ENCODE peak calls at places on chromosomes 3 and 15, in nine cellular contexts. One of them, this sample, is unnamed.
A peak's percentile ranks its signal among the peaks of the same experiment; 100 is the strongest.

GRCh38 chr3:60798456-60798855 is 452.8 kb downstream of the FHIT start:
- DNase-seq in tibial artery: no peak
- DNase-seq in activated CD4-positive, alpha-beta T cell treated with anti-CD3 and anti-CD28 coated beads, Interleukin-2, amount 50 U/mL, for 4 hours: no peak
- DNase-seq in GM13976: no peak
- DNase-seq in HTR-8/SVneo: no peak
- DNase-seq in stomach: no peak
- DNase-seq in activated CD8-positive, alpha-beta T cell treated with anti-CD3 and anti-CD28 coated beads for 36 hours: no peak
- DNase-seq in iPS-NIHi11: no peak
- DNase-seq in H1: no peak
- DNase-seq in this sample: no peak

GRCh38 chr3:188673509-188674239 is 498.1 kb upstream of the TPRG1 start:
- DNase-seq in H1: no peak
- DNase-seq in stomach: no peak
- DNase-seq in HTR-8/SVneo: peak; percentile 53
- DNase-seq in tibial artery: no peak
- DNase-seq in iPS-NIHi11: peak; percentile 28
- DNase-seq in GM13976: no peak
- DNase-seq in activated CD8-positive, alpha-beta T cell treated with anti-CD3 and anti-CD28 coated beads for 36 hours: no peak
- DNase-seq in activated CD4-positive, alpha-beta T cell treated with anti-CD3 and anti-CD28 coated beads, Interleukin-2, amount 50 U/mL, for 4 hours: no peak
- DNase-seq in this sample: no peak

GRCh38 chr3:37197810-37198371 is 23.5 kb upstream of the LRRFIP2 start:
- DNase-seq in stomach: no peak
- DNase-seq in HTR-8/SVneo: no peak
- DNase-seq in GM13976: no peak
- DNase-seq in iPS-NIHi11: no peak
- DNase-seq in activated CD4-positive, alpha-beta T cell treated with anti-CD3 and anti-CD28 coated beads, Interleukin-2, amount 50 U/mL, for 4 hours: no peak
- DNase-seq in H1: no peak
- DNase-seq in tibial artery: no peak
- DNase-seq in activated CD8-positive, alpha-beta T cell treated with anti-CD3 and anti-CD28 coated beads for 36 hours: no peak
- DNase-seq in this sample: no peak

GRCh38 chr3:172560026-172560425 is 36.8 kb upstream of the TNFSF10 start:
- DNase-seq in HTR-8/SVneo: no peak
- DNase-seq in stomach: no peak
- DNase-seq in H1: no peak
- DNase-seq in tibial artery: no peak
- DNase-seq in iPS-NIHi11: no peak
- DNase-seq in activated CD8-positive, alpha-beta T cell treated with anti-CD3 and anti-CD28 coated beads for 36 hours: no peak
- DNase-seq in GM13976: no peak
- DNase-seq in activated CD4-positive, alpha-beta T cell treated with anti-CD3 and anti-CD28 coated beads, Interleukin-2, amount 50 U/mL, for 4 hours: no peak
- DNase-seq in this sample: no peak

GRCh38 chr3:45549961-45550360 is 44.6 kb upstream of the LIMD1 start:
- DNase-seq in stomach: peak; percentile 14
- DNase-seq in activated CD4-positive, alpha-beta T cell treated with anti-CD3 and anti-CD28 coated beads, Interleukin-2, amount 50 U/mL, for 4 hours: no peak
- DNase-seq in GM13976: no peak
- DNase-seq in tibial artery: no peak
- DNase-seq in iPS-NIHi11: no peak
- DNase-seq in activated CD8-positive, alpha-beta T cell treated with anti-CD3 and anti-CD28 coated beads for 36 hours: no peak
- DNase-seq in HTR-8/SVneo: no peak
- DNase-seq in H1: no peak
- DNase-seq in this sample: no peak

GRCh38 chr15:90497374-90497773 is 32.3 kb upstream of the CRTC3 start:
- DNase-seq in activated CD4-positive, alpha-beta T cell treated with anti-CD3 and anti-CD28 coated beads, Interleukin-2, amount 50 U/mL, for 4 hours: no peak
- DNase-seq in stomach: no peak
- DNase-seq in activated CD8-positive, alpha-beta T cell treated with anti-CD3 and anti-CD28 coated beads for 36 hours: no peak
- DNase-seq in GM13976: no peak
- DNase-seq in iPS-NIHi11: no peak
- DNase-seq in HTR-8/SVneo: no peak
- DNase-seq in tibial artery: no peak
- DNase-seq in H1: no peak
- DNase-seq in this sample: no peak

GRCh38 chr3:171038342-171038741 is 11.8 kb upstream of the SLC2A2 start:
- DNase-seq in stomach: no peak
- DNase-seq in HTR-8/SVneo: no peak
- DNase-seq in GM13976: no peak
- DNase-seq in H1: no peak
- DNase-seq in iPS-NIHi11: no peak
- DNase-seq in activated CD8-positive, alpha-beta T cell treated with anti-CD3 and anti-CD28 coated beads for 36 hours: no peak
- DNase-seq in tibial artery: no peak
- DNase-seq in activated CD4-positive, alpha-beta T cell treated with anti-CD3 and anti-CD28 coated beads, Interleukin-2, amount 50 U/mL, for 4 hours: no peak
- DNase-seq in this sample: no peak

GRCh38 chr15:68055224-68055705 is 1.1 kb downstream of the PIAS1 start:
- DNase-seq in activated CD4-positive, alpha-beta T cell treated with anti-CD3 and anti-CD28 coated beads, Interleukin-2, amount 50 U/mL, for 4 hours: peak; percentile 58
- DNase-seq in iPS-NIHi11: no peak
- DNase-seq in tibial artery: peak; percentile 49
- DNase-seq in activated CD8-positive, alpha-beta T cell treated with anti-CD3 and anti-CD28 coated beads for 36 hours: peak; percentile 93
- DNase-seq in HTR-8/SVneo: peak; percentile 54
- DNase-seq in stomach: no peak
- DNase-seq in H1: no peak
- DNase-seq in GM13976: peak; percentile 76
- DNase-seq in this sample: no peak

GRCh38 chr3:168047190-168047795 is 48.4 kb downstream of the GOLIM4 start:
- DNase-seq in activated CD4-positive, alpha-beta T cell treated with anti-CD3 and anti-CD28 coated beads, Interleukin-2, amount 50 U/mL, for 4 hours: no peak
- DNase-seq in stomach: no peak
- DNase-seq in activated CD8-positive, alpha-beta T cell treated with anti-CD3 and anti-CD28 coated beads for 36 hours: no peak
- DNase-seq in HTR-8/SVneo: peak; percentile 58
- DNase-seq in tibial artery: no peak
- DNase-seq in GM13976: peak; percentile 47
- DNase-seq in iPS-NIHi11: peak; percentile 43
- DNase-seq in H1: no peak
- DNase-seq in this sample: no peak

GRCh38 chr3:139541898-139542288 is 2.4 kb upstream of the RBP1 start:
- DNase-seq in HTR-8/SVneo: no peak
- DNase-seq in activated CD8-positive, alpha-beta T cell treated with anti-CD3 and anti-CD28 coated beads for 36 hours: no peak
- DNase-seq in iPS-NIHi11: no peak
- DNase-seq in H1: no peak
- DNase-seq in activated CD4-positive, alpha-beta T cell treated with anti-CD3 and anti-CD28 coated beads, Interleukin-2, amount 50 U/mL, for 4 hours: no peak
- DNase-seq in stomach: no peak
- DNase-seq in tibial artery: no peak
- DNase-seq in GM13976: no peak
- DNase-seq in this sample: no peak

GRCh38 chr3:46098319-46098761 is 71.1 kb upstream of the XCR1 start:
- DNase-seq in GM13976: peak; percentile 51
- DNase-seq in tibial artery: peak; percentile 82
- DNase-seq in H1: no peak
- DNase-seq in HTR-8/SVneo: no peak
- DNase-seq in activated CD4-positive, alpha-beta T cell treated with anti-CD3 and anti-CD28 coated beads, Interleukin-2, amount 50 U/mL, for 4 hours: peak; percentile 6
- DNase-seq in stomach: no peak
- DNase-seq in activated CD8-positive, alpha-beta T cell treated with anti-CD3 and anti-CD28 coated beads for 36 hours: peak; percentile 76
- DNase-seq in iPS-NIHi11: no peak
- DNase-seq in this sample: no peak